ENCODE peak calls at places on chromosomes 11 and 22, in five cellular contexts. B is K562, H is mucosa of descending colon, D is heart left ventricle, Z is upper lobe of right lung. Q is an unnamed sample. For H3K4me1, the result is how much of the 10 kb centered on the place peaks cover.

GRCh38 chr22:29212738-29213137 is 7.0 kb downstream of the EMID1 start:
- DNase-seq in H (no peak), B (no peak), D (no peak), Z (no peak), Q (no peak)

GRCh38 chr22:28771195-28771791 is 1.2 kb upstream of the CCDC117 start:
- DNase-seq in Z (no peak), D (no peak), H (no peak), B (no peak), Q (no peak)

GRCh38 chr22:21067901-21068680 is 22.3 kb downstream of the LRRC74B start:
- DNase-seq in D (no peak), Z (no peak), H (no peak), B (no peak), Q (no peak)

GRCh38 chr11:75583710-75584658 is 21.9 kb downstream of the SERPINH1 start:
- DNase-seq in D (peak), B (peak), Z (peak), H (peak), Q (peak)

GRCh38 chr22:30627480-30627879 is 8.1 kb upstream of the SLC35E4 start:
- DNase-seq in H (no peak), D (no peak), Z (no peak), B (no peak), Q (no peak)

GRCh38 chr22:17806437-17806836 is 32.2 kb upstream of the BID start:
- DNase-seq in Z (no peak), H (no peak), D (no peak), B (no peak), Q (no peak)

GRCh38 chr22:46902998-46903916 is 140.8 kb downstream of the TBC1D22A start:
- DNase-seq in B (no peak), H (no peak), Z (peak), D (no peak), Q (no peak)

GRCh38 chr11:115599125-115599524 is 94.9 kb upstream of the CADM1 start:
- DNase-seq in D (no peak), Z (no peak), H (no peak), B (no peak), Q (no peak)

GRCh38 chr22:47474464-47474863 is 712.0 kb downstream of the TBC1D22A start:
- DNase-seq in Z (no peak), D (no peak), B (no peak), H (no peak), Q (peak)

GRCh38 chr22:28029201-28029948 is 110.3 kb upstream of the PITPNB start:
- DNase-seq in D (peak), B (no peak), H (peak), Z (peak), Q (peak)

GRCh38 chr22:30408388-30409101 is 11.7 kb downstream of the SEC14L2 start:
- DNase-seq in Z (no peak), B (peak), D (no peak), H (no peak), Q (no peak)

GRCh38 chr11:68598816-68599653 is 85.3 kb upstream of the GAL start:
- DNase-seq in B (no peak), Z (no peak), D (no peak), H (no peak), Q (no peak)

GRCh38 chr11:45918331-45918941 is 759 bp upstream of the PEX16 start:
- DNase-seq in B (peak), D (peak), Z (peak), H (peak), Q (peak)

GRCh38 chr11:114358711-114359110 is 41.6 kb downstream of the C11orf71 start:
- DNase-seq in B (no peak), Z (no peak), D (no peak), H (peak), Q (no peak)

GRCh38 chr11:47889714-47890441 is 41.7 kb upstream of the NUP160 start:
- DNase-seq in D (no peak), Z (no peak), B (no peak), H (no peak), Q (peak)

GRCh38 chr11:74926304-74927030 is 22.4 kb downstream of the XRRA1 start:
- DNase-seq in D (no peak), B (no peak), Z (no peak), H (no peak), Q (no peak)

GRCh38 chr11:85109141-85109540 is 518.0 kb downstream of the DLG2 start:
- DNase-seq in H (no peak), Z (no peak), D (no peak), B (no peak), Q (no peak)

GRCh38 chr11:36156486-36157150 is 132.6 kb downstream of the COMMD9 start:
- DNase-seq in H (no peak), B (no peak), D (no peak), Z (no peak), Q (no peak)

GRCh38 chr11:25758145-25758661 is 573.7 kb upstream of the ANO3 start:
- DNase-seq in Z (no peak), H (no peak), D (no peak), B (no peak), Q (no peak)

GRCh38 chr11:9663699-9664275 is at the start of gene SWAP70:
- DNase-seq in Z (peak), B (peak), D (peak), H (peak), Q (no peak)

GRCh38 chr11:43835104-43835503 is 45.5 kb upstream of the ALKBH3 start:
- DNase-seq in B (no peak), H (no peak), Z (no peak), D (no peak), Q (no peak)

GRCh38 chr11:15707971-15708370 is 593.2 kb downstream of the INSC start:
- DNase-seq in H (peak), D (peak), B (no peak), Z (no peak), Q (no peak)

GRCh38 chr11:35134403-35135126 is 4.4 kb upstream of the CD44 start:
- DNase-seq in B (no peak), D (no peak), H (no peak), Z (no peak), Q (no peak)

GRCh38 chr11:69293819-69294505 is at the start of gene MYEOV:
- DNase-seq in B (peak), D (no peak), H (peak), Z (peak), Q (peak)

GRCh38 chr11:129364143-129364654 is 11.4 kb upstream of the BARX2 start:
- DNase-seq in B (peak), D (peak), Z (peak), H (peak), Q (peak)
- TF ChIP-seq CTCF in B (peak), D (peak), Z (peak), H (peak), Q (peak)

GRCh38 chr22:44689173-44689572 is 12.8 kb upstream of the PRR5 start:
- DNase-seq in H (no peak), Z (no peak), D (no peak), B (no peak), Q (no peak)
- H3K4me1 ChIP-seq in H (under half), Z (under half), D (under half), B (under half), Q (under half)

GRCh38 chr22:26658161-26658560 is 773 bp downstream of the MIAT start:
- DNase-seq in Z (no peak), B (no peak), H (no peak), D (no peak), Q (no peak)
- H3K4me3 ChIP-seq in Z (peak), B (peak), H (no peak), D (no peak), Q (peak)

GRCh38 chr22:22612516-22612915 is 31.9 kb upstream of the GGTLC2 start:
- DNase-seq in B (no peak), Z (no peak), D (no peak), H (no peak), Q (no peak)
- TF ChIP-seq CTCF in B (no peak), Z (no peak), D (no peak), H (no peak), Q (no peak)

GRCh38 chr22:37074537-37074936 is 23.0 kb downstream of the KCTD17 start:
- DNase-seq in Z (no peak), H (no peak), B (no peak), D (no peak), Q (no peak)

GRCh38 chr22:37077802-37078448 is 26.4 kb downstream of the KCTD17 start:
- DNase-seq in B (peak), Z (peak), H (peak), D (no peak), Q (peak)

GRCh38 chr22:37072673-37073072 is 21.1 kb downstream of the KCTD17 start:
- DNase-seq in D (no peak), B (no peak), Z (no peak), H (no peak), Q (no peak)

GRCh38 chr22:37075822-37076433 is 24.4 kb downstream of the KCTD17 start:
- DNase-seq in B (no peak), D (no peak), Z (no peak), H (no peak), Q (no peak)

GRCh38 chr22:37075046-37075445 is 23.5 kb downstream of the KCTD17 start:
- DNase-seq in B (no peak), H (no peak), D (no peak), Z (no peak), Q (no peak)
- H3K4me1 ChIP-seq in B (under half), H (under half), D (under half), Z (under half), Q (under half)

GRCh38 chr11:692824-693414 is 2.1 kb downstream of the DEAF1 start:
- DNase-seq in D (no peak), H (no peak), Z (no peak), B (no peak), Q (peak)

GRCh38 chr11:694563-695331 is at the start of gene DEAF1:
- DNase-seq in B (peak), D (peak), H (peak), Z (peak), Q (peak)

GRCh38 chr11:695332-695605 is 247 bp upstream of the DEAF1 start:
- DNase-seq in H (no peak), Z (no peak), B (no peak), D (no peak), Q (no peak)

GRCh38 chr11:693415-693831 is 1.6 kb downstream of the DEAF1 start:
- DNase-seq in B (no peak), D (no peak), Z (no peak), H (no peak), Q (no peak)

GRCh38 chr11:693887-694562 is 997 bp downstream of the DEAF1 start:
- DNase-seq in H (peak), Z (peak), D (peak), B (no peak), Q (no peak)
- H3K4me3 ChIP-seq in H (no peak), Z (peak), D (peak), B (peak), Q (peak)

GRCh38 chr11:65743928-65744698 is 23.5 kb upstream of the RNASEH2C start:
- DNase-seq in H (peak), D (peak), Z (no peak), B (peak), Q (no peak)
- TF ChIP-seq CTCF in H (peak), D (peak), Z (peak), B (peak), Q (peak)

GRCh38 chr11:130180491-130180890 is 20.9 kb downstream of the ST14 start:
- DNase-seq in B (no peak), Z (no peak), D (no peak), H (no peak), Q (no peak)

GRCh38 chr11:130180896-130181294 is 21.3 kb downstream of the ST14 start:
- DNase-seq in H (no peak), B (no peak), D (no peak), Z (no peak), Q (no peak)

GRCh38 chr11:130178992-130179391 is 19.4 kb downstream of the ST14 start:
- DNase-seq in D (no peak), Z (no peak), H (no peak), B (no peak), Q (no peak)

GRCh38 chr11:130178441-130178971 is 18.9 kb downstream of the ST14 start:
- DNase-seq in H (no peak), D (peak), Z (no peak), B (no peak), Q (no peak)

GRCh38 chr11:130179396-130180306 is 20.1 kb downstream of the ST14 start:
- DNase-seq in B (no peak), D (peak), H (peak), Z (no peak), Q (no peak)
- H3K4me1 ChIP-seq in B (under half), D (under half), H (under half), Z (under half), Q (under half)